ENCODE peak calls at places on chromosomes 4 and X, in nine cellular contexts. P is CD8-positive, alpha-beta memory T cell; B is tibial artery; E is OCI-LY7; K is astrocyte; I is testis; F is PC-3; J is left ventricle myocardium inferior; V is tibial nerve. H is an unnamed sample.

GRCh38 chrX:138858438-138858837 is 146.9 kb upstream of the FGF13 start:
- DNase-seq in P (no peak), B (no peak), E (no peak), K (peak; percentile 91), I (no peak), F (peak; percentile 76), J (no peak), V (no peak), H (no peak)

GRCh38 chr4:2136736-2137135 is 77.6 kb downstream of the NAT8L start:
- DNase-seq in P (no peak), B (no peak), E (no peak), K (no peak), I (no peak), F (no peak), J (no peak), V (no peak), H (no peak)

GRCh38 chrX:72100824-72101351 is 30.8 kb downstream of the RTL5 start:
- DNase-seq in P (peak; percentile 73), B (no peak), E (no peak), K (no peak), I (no peak), F (no peak), J (no peak), V (no peak), H (peak; percentile 85)

GRCh38 chr4:150415213-150415612 is 166.7 kb upstream of the MAB21L2 start:
- DNase-seq in P (no peak), B (no peak), E (no peak), K (peak; percentile 10), I (no peak), F (no peak), J (no peak), V (no peak), H (no peak)

GRCh38 chr4:185265942-185266341 is 56.5 kb downstream of the SNX25 start:
- DNase-seq in P (no peak), B (no peak), E (peak; percentile 75), K (peak; percentile 75), I (no peak), F (peak; percentile 20), J (no peak), V (no peak), H (peak; percentile 42)

GRCh38 chrX:45774961-45775360 is 574.3 kb upstream of the DIPK2B start:
- DNase-seq in P (no peak), B (peak; percentile 46), E (no peak), K (peak; percentile 85), I (no peak), F (peak; percentile 89), J (no peak), V (no peak), H (no peak)

GRCh38 chr4:61580721-61581377 is 380.7 kb downstream of the ADGRL3 start:
- DNase-seq in P (no peak), B (no peak), E (no peak), K (peak; percentile 14), I (no peak), F (peak; percentile 41), J (no peak), V (no peak), H (no peak)

GRCh38 chr4:2825184-2825506 is 18.5 kb upstream of the ADD1 start:
- DNase-seq in P (no peak), B (peak; percentile 11), E (no peak), K (no peak), I (no peak), F (no peak), J (no peak), V (no peak), H (no peak)

GRCh38 chr4:3376266-3376665 is 65.5 kb upstream of the HGFAC start:
- DNase-seq in P (no peak), B (no peak), E (no peak), K (no peak), I (no peak), F (no peak), J (no peak), V (no peak), H (no peak)

GRCh38 chr4:75172551-75172950 is 239.6 kb downstream of the PARM1 start:
- DNase-seq in P (no peak), B (no peak), E (no peak), K (no peak), I (no peak), F (no peak), J (no peak), V (no peak), H (no peak)

GRCh38 chr4:8393593-8394038 is 46.9 kb downstream of the ACOX3 start:
- DNase-seq in P (no peak), B (peak; percentile 81), E (no peak), K (peak; percentile 99), I (peak; percentile 52), F (peak; percentile 91), J (peak; percentile 61), V (peak; percentile 42), H (no peak)

GRCh38 chr4:137180349-137180748 is 351.9 kb downstream of the PCDH18 start:
- DNase-seq in P (no peak), B (no peak), E (no peak), K (no peak), I (no peak), F (no peak), J (no peak), V (no peak), H (no peak)

GRCh38 chr4:148170408-148171385 is 271.5 kb downstream of the NR3C2 start:
- DNase-seq in P (no peak), B (no peak), E (peak; percentile 27), K (no peak), I (no peak), F (peak; percentile 69), J (no peak), V (no peak), H (no peak)

GRCh38 chrX:118823263-118824172 is at the start of gene ZCCHC12:
- DNase-seq in P (peak; percentile 7), B (no peak), E (no peak), K (peak; percentile 40), I (peak; percentile 64), F (peak; percentile 40), J (peak; percentile 16), V (no peak), H (peak; percentile 55)

GRCh38 chr4:764405-765169 is 59.0 kb downstream of the PCGF3 start:
- DNase-seq in P (no peak), B (no peak), E (no peak), K (no peak), I (no peak), F (no peak), J (no peak), V (no peak), H (no peak)

DNA sequence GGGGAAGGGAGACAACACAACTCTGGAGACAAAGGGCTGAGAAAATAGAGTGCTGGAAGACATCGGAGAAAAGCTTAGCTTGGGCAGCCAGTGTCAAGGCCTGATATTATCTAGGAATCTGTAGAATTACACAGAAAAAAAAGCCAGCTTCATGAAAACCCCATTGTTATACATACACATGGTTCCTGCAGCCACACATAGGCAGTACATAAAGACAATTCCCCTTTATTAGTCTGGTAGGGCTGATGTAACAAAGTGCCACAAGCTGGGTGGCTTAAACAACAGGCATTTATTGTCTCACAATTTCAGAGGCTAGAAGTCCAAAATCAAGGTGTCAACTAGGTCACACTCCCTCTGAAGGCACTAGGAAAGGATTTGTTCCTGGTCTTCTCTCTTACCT is 503.5 kb downstream of the MID1IP1 start:
- DNase-seq in P (no peak), B (no peak), E (no peak), K (no peak), I (no peak), F (no peak), J (no peak), V (no peak), H (no peak)
- H3K27ac ChIP-seq in P (no peak overlapping the region), B (no peak overlapping the region), E (no peak overlapping the region), K (no peak overlapping the region), I (no peak overlapping the region), F (no peak overlapping the region), J (no peak overlapping the region), V (no peak overlapping the region), H (no peak overlapping the region)

GRCh38 chr4:125734504-125734903 is 419.7 kb downstream of the FAT4 start:
- DNase-seq in P (no peak), B (no peak), E (no peak), K (no peak), I (no peak), F (no peak), J (no peak), V (no peak), H (no peak)

GRCh38 chr4:125739760-125740159 is 425.0 kb downstream of the FAT4 start:
- DNase-seq in P (no peak), B (no peak), E (no peak), K (peak; percentile 50), I (no peak), F (no peak), J (no peak), V (no peak), H (no peak)

GRCh38 chr4:125732682-125733081 is 417.9 kb downstream of the FAT4 start:
- DNase-seq in P (no peak), B (no peak), E (no peak), K (no peak), I (no peak), F (no peak), J (no peak), V (no peak), H (no peak)

GRCh38 chr4:125736057-125736456 is 421.3 kb downstream of the FAT4 start:
- DNase-seq in P (no peak), B (no peak), E (no peak), K (peak; percentile 30), I (no peak), F (peak; percentile 44), J (no peak), V (no peak), H (no peak)

GRCh38 chr4:125735107-125735506 is 420.4 kb downstream of the FAT4 start:
- DNase-seq in P (no peak), B (no peak), E (no peak), K (peak; percentile 95), I (peak; percentile 21), F (peak; percentile 82), J (no peak), V (no peak), H (no peak)
- H3K4me3 ChIP-seq in P (no peak overlapping the region), B (no peak overlapping the region), E (no peak overlapping the region), K (no peak overlapping the region), I (no peak overlapping the region), F (no peak overlapping the region), J (no peak overlapping the region), V (no peak overlapping the region), H (no peak overlapping the region)

GRCh38 chr4:189185810-189186432 is 754.8 kb upstream of the FRG1 start:
- DNase-seq in P (no peak), B (no peak), E (no peak), K (no peak), I (no peak), F (no peak), J (no peak), V (no peak), H (no peak)
- H3K27ac ChIP-seq in P (no peak overlapping the region), B (no peak overlapping the region), E (no peak overlapping the region), K (no peak overlapping the region), I (no peak overlapping the region), F (no peak overlapping the region), J (no peak overlapping the region), V (no peak overlapping the region), H (no peak overlapping the region)

DNA sequence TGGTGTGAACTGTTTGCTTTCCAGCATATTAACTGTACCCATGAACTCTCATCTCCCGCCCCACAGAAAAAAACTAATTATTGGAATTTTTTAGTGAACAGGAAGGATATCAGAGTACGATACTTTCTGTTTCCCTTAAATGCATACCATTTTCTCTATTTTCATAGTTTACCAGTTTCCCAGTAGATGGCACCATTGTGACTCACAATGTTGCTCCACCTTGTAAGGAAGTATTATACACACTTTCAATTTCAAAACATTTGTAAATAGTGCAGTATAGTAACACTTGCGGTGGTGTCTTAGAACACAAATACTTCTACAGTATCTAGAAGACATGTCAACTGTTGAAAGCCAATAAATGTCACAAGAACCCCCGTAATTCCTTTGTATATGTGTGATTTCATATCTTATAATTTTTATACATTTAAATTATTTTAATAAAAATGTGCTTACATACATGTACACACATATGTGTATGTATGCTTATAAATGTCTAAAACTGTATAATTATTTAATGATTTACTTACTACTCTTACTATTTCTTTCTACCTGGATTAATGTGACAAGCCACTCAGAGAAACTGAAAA is 167.3 kb downstream of the SLIT2 start:
- DNase-seq in P (no peak), B (no peak), E (peak; percentile 67), K (peak; percentile 60), I (no peak), F (peak; percentile 57), J (no peak), V (no peak), H (no peak)
- H3K4me3 ChIP-seq in P (peak overlapping the region; percentile 35), B (peak overlapping the region; percentile 39), E (peak overlapping the region; percentile 30), K (peak overlapping the region; percentile 41), I (no peak overlapping the region), F (peak overlapping the region; percentile 64), J (peak overlapping the region; percentile 40), V (peak overlapping the region; percentile 8), H (no peak overlapping the region)

H was measured in CD4-positive, alpha-beta memory T cell.